ENCODE peak calls at places on chromosomes 13 and 19, in six cellular contexts. I, M, N, F, D and O are unnamed samples.

GRCh38 chr19:46204008-46204407 is 25.5 kb upstream of the IGFL1 start:
- DNase-seq in I (no peak), N (no peak), D (no peak), F (no peak), M (no peak), O (no peak)

GRCh38 chr19:29378543-29379105 is 147.2 kb upstream of the VSTM2B start:
- DNase-seq in N (no peak), D (peak; percentile 19), F (no peak), I (no peak), M (peak; percentile 89), O (no peak)

GRCh38 chr13:113119822-113120189 is 2.8 kb upstream of the F10 start:
- DNase-seq in I (no peak), N (peak; percentile 1), M (no peak), F (no peak), D (no peak), O (no peak)

GRCh38 chr19:28012361-28012760 is 1200.6 kb downstream of the UQCRFS1 start:
- DNase-seq in F (no peak), D (peak; percentile 84), M (no peak), N (no peak), I (no peak), O (no peak)

GRCh38 chr19:17311455-17312248 is 2.3 kb downstream of the DDA1 start:
- DNase-seq in I (no peak), F (no peak), N (no peak), M (no peak), D (no peak), O (peak; percentile 81)

GRCh38 chr13:23411706-23412105 is 21.8 kb downstream of the SACS start:
- DNase-seq in I (no peak), M (peak; percentile 39), N (no peak), F (no peak), D (peak; percentile 38), O (no peak)

GRCh38 chr13:97878421-97879375 is 74.8 kb upstream of the IPO5 start:
- DNase-seq in M (peak; percentile 53), N (no peak), I (no peak), F (no peak), D (peak; percentile 7), O (no peak)

GRCh38 chr13:106514928-106515634 is 20.4 kb downstream of the EFNB2 start:
- DNase-seq in N (no peak), F (no peak), I (no peak), D (no peak), M (no peak), O (no peak)

GRCh38 chr19:3366104-3366760 is at the start of gene NFIC:
- DNase-seq in F (peak; percentile 64), I (peak; percentile 87), D (no peak), M (peak; percentile 96), N (peak; percentile 83), O (peak; percentile 84)

GRCh38 chr19:18058208-18059009 is 28.3 kb downstream of the IL12RB1 start:
- DNase-seq in N (peak; percentile 84), M (peak; percentile 94), F (peak; percentile 86), I (peak; percentile 74), D (peak; percentile 92), O (peak; percentile 80)

GRCh38 chr13:68019901-68020300 is 789.8 kb upstream of the PCDH9 start:
- DNase-seq in M (no peak), D (no peak), I (no peak), F (no peak), N (no peak), O (no peak)

GRCh38 chr19:9865732-9866627 is 30.9 kb downstream of the PIN1 start:
- DNase-seq in D (no peak), F (no peak), I (no peak), M (no peak), N (no peak), O (no peak)

GRCh38 chr13:77925616-77926015 is 7.0 kb upstream of the EDNRB start:
- DNase-seq in N (no peak), F (no peak), I (no peak), M (no peak), D (no peak), O (no peak)

GRCh38 chr19:55258476-55258827 is 365 bp downstream of the PPP6R1 start:
- DNase-seq in N (no peak), M (no peak), D (no peak), I (no peak), F (no peak), O (peak; percentile 68)

GRCh38 chr13:22211876-22212275 is 541.0 kb downstream of the FGF9 start:
- DNase-seq in M (no peak), N (no peak), D (no peak), I (no peak), F (no peak), O (no peak)

GRCh38 chr19:41531438-41532311 is 44.3 kb upstream of the CEACAM21 start:
- DNase-seq in D (no peak), F (peak; percentile 39), M (peak; percentile 93), N (peak; percentile 88), I (peak; percentile 57), O (peak; percentile 58)

GRCh38 chr13:95091755-95092154 is 209.5 kb downstream of the ABCC4 start:
- DNase-seq in F (no peak), M (no peak), N (no peak), D (no peak), I (no peak), O (no peak)

GRCh38 chr19:1770866-1771576 is 17.7 kb downstream of the ONECUT3 start:
- DNase-seq in I (no peak), D (no peak), N (no peak), M (no peak), F (no peak), O (no peak)

GRCh38 chr19:10915511-10916091 is 12.8 kb downstream of the YIPF2 start:
- DNase-seq in D (no peak), F (no peak), I (no peak), N (peak; percentile 6), M (no peak), O (peak; percentile 91)

DNA sequence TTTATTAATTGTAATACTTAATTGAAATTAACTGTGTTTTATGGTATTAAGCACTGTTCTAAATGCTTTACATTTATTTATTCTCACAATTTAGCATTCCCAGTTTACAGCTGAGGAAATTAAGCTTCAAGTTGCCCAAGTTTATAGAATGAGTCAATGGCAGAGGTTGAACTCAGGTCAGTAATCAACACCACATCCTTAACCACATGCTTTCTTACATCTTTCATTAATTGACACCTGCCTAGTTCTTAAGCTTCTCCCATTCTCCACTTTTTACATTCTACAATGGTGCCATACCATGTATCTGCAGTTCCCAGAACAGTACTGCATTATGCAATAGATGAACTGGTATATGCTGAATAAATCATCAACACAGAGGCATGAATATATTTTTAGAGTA is 11.7 kb upstream of the RBM26 start:
- DNase-seq in I (no peak), F (no peak), M (no peak), D (no peak), N (no peak), O (no peak)
- TF ChIP-seq POLR2A in I (no peak), F (no peak), M (no peak), D (no peak), N (no peak), O (no peak)

GRCh38 chr13:75079226-75079625 is 402.7 kb downstream of the TBC1D4 start:
- DNase-seq in D (no peak), I (no peak), F (no peak), M (no peak), N (no peak), O (no peak)
- TF ChIP-seq POLR2A in D (no peak), I (no peak), F (no peak), M (no peak), N (no peak), O (no peak)

GRCh38 chr19:48719263-48720171 is at the start of gene MAMSTR:
- DNase-seq in F (no peak), M (no peak), N (peak; percentile 33), I (peak; percentile 57), D (peak; percentile 57), O (no peak)
- TF ChIP-seq POLR2A in F (no peak), M (no peak), N (no peak), I (no peak), D (no peak), O (no peak)

DNA sequence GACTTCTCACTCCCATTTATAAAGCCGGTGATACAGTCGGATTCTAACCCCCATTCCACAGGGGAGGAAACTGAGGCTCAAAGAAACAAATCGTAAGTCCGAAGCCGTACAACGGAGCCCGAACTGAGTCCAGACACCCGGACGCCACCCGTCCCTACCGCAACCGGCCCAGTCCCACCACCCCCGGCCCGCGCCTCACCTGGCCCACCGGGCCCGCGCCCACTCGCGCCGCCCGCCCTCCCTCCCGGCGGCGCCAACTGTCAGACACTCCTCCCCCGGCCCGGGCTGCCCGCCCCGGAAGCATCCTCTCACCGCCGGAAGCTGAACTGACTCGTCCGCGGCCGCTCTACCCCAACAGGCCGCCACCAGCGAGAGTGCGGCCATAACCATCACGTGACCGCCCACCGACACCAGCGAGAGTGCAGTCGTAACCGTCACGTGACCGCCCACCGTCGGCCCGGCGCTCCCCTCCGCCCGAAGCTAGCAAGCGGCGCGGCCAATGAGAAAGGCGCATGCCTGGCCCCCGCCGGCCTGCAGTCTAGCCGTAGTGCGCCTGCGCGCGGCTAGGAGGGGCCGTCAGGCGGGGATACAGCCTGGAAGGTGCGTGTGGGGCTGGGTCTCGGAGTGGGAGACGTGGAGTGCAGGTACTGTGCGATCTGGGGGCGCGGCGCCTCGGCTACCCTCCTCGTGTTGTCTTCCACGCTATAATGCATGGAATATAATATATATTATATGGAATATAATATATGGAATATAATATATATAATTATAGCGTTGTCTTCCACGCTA is at the start of the genes C19orf47 and PLD3:
- DNase-seq in F (peak; percentile 100), N (peak; percentile 100), I (peak; percentile 99), M (peak; percentile 100), D (peak; percentile 96), O (peak; percentile 100)
- TF ChIP-seq POLR2A in F (peak; percentile 83), N (no peak), I (peak; percentile 84), M (peak; percentile 87), D (peak; percentile 75), O (peak; percentile 95)

GRCh38 chr19:33395561-33396550 is 22.3 kb downstream of the CEBPG start:
- DNase-seq in F (peak; percentile 23), N (no peak), D (no peak), I (peak; percentile 75), M (no peak), O (peak; percentile 80)

GRCh38 chr19:33394723-33395560 is 21.4 kb downstream of the CEBPG start:
- DNase-seq in F (peak; percentile 13), M (no peak), D (no peak), N (no peak), I (peak; percentile 21), O (peak; percentile 54)

GRCh38 chr19:33393286-33394005 is 19.9 kb downstream of the CEBPG start:
- DNase-seq in D (no peak), I (peak; percentile 19), N (no peak), M (no peak), F (no peak), O (no peak)

GRCh38 chr19:33392341-33393285 is 19.1 kb downstream of the CEBPG start:
- DNase-seq in I (peak; percentile 25), N (no peak), M (no peak), D (no peak), F (peak; percentile 19), O (no peak)

GRCh38 chr19:33394006-33394722 is 20.7 kb downstream of the CEBPG start:
- DNase-seq in M (no peak), N (no peak), F (peak; percentile 14), D (no peak), I (peak; percentile 78), O (peak; percentile 98)
- TF ChIP-seq POLR2A in M (no peak), N (no peak), F (no peak), D (no peak), I (no peak), O (no peak)